ENCODE peak calls at places on chromosomes 4 and X, in six cellular contexts. V, L, Y, Z, O and D are unnamed samples.

GRCh38 chr4:3862640-3863420 is 96.6 kb downstream of the ADRA2C start:
- DNase-seq in L (no peak), Y (peak; percentile 97), V (peak; percentile 43), Z (no peak), O (peak; percentile 38), D (no peak)

GRCh38 chr4:74364649-74365491 is at the start of gene EREG:
- DNase-seq in L (peak; percentile 36), Z (no peak), V (peak; percentile 55), O (peak; percentile 15), Y (peak; percentile 91), D (no peak)

GRCh38 chr4:94253036-94253435 is 45.4 kb downstream of the SMARCAD1 start:
- DNase-seq in Y (no peak), Z (no peak), V (no peak), O (no peak), L (no peak), D (no peak)

GRCh38 chr4:139641218-139641617 is 24.4 kb upstream of the MGST2 start:
- DNase-seq in Z (no peak), O (no peak), Y (no peak), V (no peak), L (no peak), D (no peak)

GRCh38 chrX:101078716-101079115 is at the start of gene TMEM35A:
- DNase-seq in Z (no peak), V (no peak), O (no peak), Y (peak; percentile 62), L (no peak), D (no peak)

GRCh38 chr4:69610484-69610883 is 29.0 kb downstream of the UGT2A2 start:
- DNase-seq in V (no peak), Z (no peak), Y (no peak), O (no peak), L (no peak), D (no peak)

GRCh38 chrX:41110801-41111625 is 25.8 kb downstream of the USP9X start:
- DNase-seq in Z (no peak), L (no peak), O (no peak), Y (peak; percentile 69), V (no peak), D (no peak)

GRCh38 chrX:80216086-80216485 is 201.5 kb downstream of the TBX22 start:
- DNase-seq in O (no peak), V (no peak), L (peak; percentile 7), Y (no peak), Z (no peak), D (no peak)

GRCh38 chr4:48121180-48121579 is 12.9 kb downstream of the TXK start:
- DNase-seq in L (no peak), O (no peak), V (no peak), Y (no peak), Z (no peak), D (no peak)

GRCh38 chr4:88857588-88857987 is 160.0 kb upstream of the NAP1L5 start:
- DNase-seq in O (no peak), Y (no peak), Z (no peak), L (no peak), V (no peak), D (no peak)

DNA sequence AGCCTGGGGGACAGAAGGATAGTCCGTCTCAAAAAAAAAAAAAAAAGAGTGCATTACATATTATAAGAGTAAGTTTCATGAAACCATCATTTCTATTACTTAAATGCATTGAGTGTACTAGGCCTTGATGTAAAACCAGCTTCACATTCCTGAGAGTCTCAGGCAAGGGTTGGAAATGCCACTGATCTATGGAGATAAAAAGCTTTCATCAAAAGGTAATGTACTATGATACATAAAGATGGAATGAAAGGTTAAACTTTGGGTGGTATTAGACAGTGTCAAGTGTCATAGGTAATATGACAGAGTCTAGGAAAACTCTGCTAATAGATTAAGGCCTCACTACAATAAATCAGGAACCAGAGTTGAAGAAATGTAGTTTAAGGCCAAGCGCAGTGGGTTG is 7.4 kb downstream of the CFAP97 start:
- DNase-seq in V (no peak), Z (no peak), L (no peak), O (no peak), Y (no peak), D (no peak)
- H3K27ac ChIP-seq in V (no peak overlapping the region), Z (no peak overlapping the region), L (no peak overlapping the region), O (no peak overlapping the region), Y (no peak overlapping the region), D (no peak overlapping the region)

GRCh38 chr4:57071340-57071739 is 38.8 kb downstream of the IGFBP7 start:
- DNase-seq in Y (no peak), V (no peak), O (no peak), Z (no peak), L (no peak), D (no peak)
- H3K27ac ChIP-seq in Y (no peak overlapping the region), V (peak overlapping the region; percentile 49), O (no peak overlapping the region), Z (no peak overlapping the region), L (no peak overlapping the region), D (peak overlapping the region; percentile 78)

GRCh38 chr4:38152305-38152704 is 192.1 kb downstream of the PTTG2 start:
- DNase-seq in Z (no peak), Y (no peak), V (no peak), O (no peak), L (no peak), D (no peak)

GRCh38 chr4:38150021-38150671 is 189.9 kb downstream of the PTTG2 start:
- DNase-seq in Y (no peak), Z (no peak), V (no peak), O (no peak), L (no peak), D (peak; percentile 40)

GRCh38 chr4:38150766-38151165 is 190.6 kb downstream of the PTTG2 start:
- DNase-seq in O (no peak), L (no peak), Y (no peak), V (no peak), Z (no peak), D (no peak)

GRCh38 chr4:38152721-38153412 is 192.7 kb downstream of the PTTG2 start:
- DNase-seq in O (no peak), L (no peak), V (no peak), Y (no peak), Z (no peak), D (no peak)

DNA sequence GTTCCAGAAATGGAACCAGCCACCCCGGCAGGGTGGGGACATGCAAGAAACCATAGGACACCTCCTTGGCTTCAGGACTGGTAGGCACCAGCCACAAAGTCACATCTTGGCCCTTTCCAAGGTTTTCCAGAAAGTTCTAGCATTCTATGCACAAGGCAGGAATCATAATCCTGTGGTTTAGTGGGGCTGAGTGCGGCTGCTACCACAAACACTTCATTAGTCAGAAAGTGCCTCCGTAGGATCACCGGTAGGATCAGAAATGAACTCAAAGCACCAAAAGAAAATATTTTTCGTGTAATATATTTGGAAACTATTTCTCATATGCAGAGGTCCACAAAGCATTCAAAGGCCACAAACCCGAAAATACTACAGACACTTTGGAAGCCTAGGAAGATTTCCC is 191.7 kb downstream of the PTTG2 start:
- DNase-seq in Z (no peak), V (no peak), Y (no peak), O (no peak), L (no peak), D (no peak)
- H3K27ac ChIP-seq in Z (no peak overlapping the region), V (no peak overlapping the region), Y (peak overlapping the region; percentile 62), O (no peak overlapping the region), L (no peak overlapping the region), D (peak overlapping the region; percentile 0)

GRCh38 chr4:151176711-151177110 is 77.3 kb downstream of the RPS3A start:
- DNase-seq in Y (no peak), V (no peak), Z (no peak), L (no peak), O (no peak), D (no peak)

GRCh38 chr4:151184523-151185458 is 85.4 kb downstream of the RPS3A start:
- DNase-seq in V (no peak), L (no peak), Z (no peak), Y (no peak), O (no peak), D (no peak)

DNA sequence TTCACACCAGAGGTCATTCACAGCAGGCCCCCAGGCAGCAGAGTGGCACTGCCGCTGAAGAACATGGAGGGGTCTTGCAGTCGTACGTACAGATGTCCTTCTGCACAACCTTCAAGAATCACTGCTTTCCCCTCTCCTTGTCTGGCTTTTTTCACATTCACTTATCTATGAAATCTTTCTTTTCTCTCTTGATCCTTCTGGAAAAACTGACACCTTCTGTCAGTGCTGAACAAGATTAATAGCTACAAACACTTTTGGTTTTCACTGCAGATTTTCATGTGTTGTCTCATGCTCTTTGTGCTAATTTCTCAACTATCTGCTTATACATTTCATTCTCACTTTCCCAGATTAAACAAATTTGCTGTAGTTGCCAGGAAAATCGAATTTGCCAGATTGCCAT is 83.0 kb downstream of the RPS3A start:
- DNase-seq in O (no peak), V (no peak), Y (no peak), Z (no peak), L (no peak), D (no peak)
- H3K27ac ChIP-seq in O (no peak overlapping the region), V (no peak overlapping the region), Y (no peak overlapping the region), Z (no peak overlapping the region), L (no peak overlapping the region), D (no peak overlapping the region)

GRCh38 chrX:21207080-21207479 is 167.1 kb upstream of the CNKSR2 start:
- DNase-seq in V (no peak), Z (no peak), O (no peak), Y (no peak), L (no peak), D (no peak)
- H3K27ac ChIP-seq in V (no peak overlapping the region), Z (no peak overlapping the region), O (no peak overlapping the region), Y (no peak overlapping the region), L (no peak overlapping the region), D (no peak overlapping the region)

DNA sequence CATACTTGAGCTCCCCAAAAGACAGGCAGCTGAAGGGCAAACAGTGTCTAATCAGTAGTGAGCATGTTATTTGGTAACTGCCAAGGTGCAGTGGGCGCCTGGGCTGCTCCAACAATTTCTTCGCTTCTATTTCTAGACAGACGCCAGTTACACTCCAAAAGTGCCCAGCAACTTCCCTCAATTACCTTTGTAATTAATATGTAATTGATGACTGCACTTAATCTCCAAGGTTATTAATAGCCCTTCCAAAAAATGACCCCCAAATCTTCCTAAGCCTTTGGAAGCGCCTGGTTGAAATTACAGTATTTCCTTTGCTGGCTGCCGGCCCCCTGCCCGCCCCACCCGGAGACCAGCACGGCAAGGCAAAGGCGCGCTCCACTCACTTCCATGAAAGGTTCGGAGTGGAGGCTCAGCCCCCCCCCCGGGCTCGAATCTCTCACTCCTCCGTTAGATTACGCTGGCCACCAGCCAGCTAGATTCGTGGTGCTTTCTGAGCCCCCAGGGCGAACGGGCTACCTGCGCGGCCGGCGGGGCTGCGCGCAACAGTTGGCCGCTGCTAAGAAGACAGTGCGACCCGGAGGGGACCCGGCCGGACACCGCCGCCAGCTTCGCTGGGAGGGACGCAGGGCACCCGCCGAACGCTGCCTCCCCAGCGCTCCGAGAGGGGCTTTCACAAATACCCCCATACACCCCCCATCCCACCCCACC is 1.9 kb downstream of the GPC4 start:
- DNase-seq in Z (no peak), Y (peak; percentile 50), L (no peak), O (peak; percentile 9), V (peak; percentile 49), D (no peak)
- H3K27ac ChIP-seq in Z (no peak overlapping the region), Y (peak overlapping the region; percentile 81), L (no peak overlapping the region), O (no peak overlapping the region), V (peak overlapping the region; percentile 25), D (no peak overlapping the region)

GRCh38 chr4:147059064-147059731 is 113.5 kb upstream of the TTC29 start:
- DNase-seq in V (no peak), L (no peak), Z (peak; percentile 1), Y (no peak), O (no peak), D (no peak)
- H3K27ac ChIP-seq in V (no peak overlapping the region), L (no peak overlapping the region), Z (no peak overlapping the region), Y (no peak overlapping the region), O (no peak overlapping the region), D (no peak overlapping the region)